ENCODE peak calls at places on chromosomes 16 and 17, in five cellular contexts. One of them, this sample, is unnamed. For H3K4me1 and H3K9me3, the result is how much of the 10 kb centered on the place peaks cover.

GRCh38 chr16:84511821-84512220 is 7.4 kb upstream of the MEAK7 start:
- DNase-seq in cardiac muscle cell: no peak
- DNase-seq in ovary: peak
- DNase-seq in CD8-positive, alpha-beta memory T cell: no peak
- DNase-seq in heart left ventricle: no peak
- DNase-seq in this sample: no peak

GRCh38 chr17:8444506-8444905 is 8.8 kb downstream of the NDEL1 start:
- DNase-seq in ovary: no peak
- DNase-seq in CD8-positive, alpha-beta memory T cell: no peak
- DNase-seq in cardiac muscle cell: no peak
- DNase-seq in heart left ventricle: no peak
- DNase-seq in this sample: no peak

GRCh38 chr17:80812362-80813088 is 179.1 kb upstream of the CHMP6 start:
- DNase-seq in ovary: no peak
- DNase-seq in heart left ventricle: no peak
- DNase-seq in cardiac muscle cell: no peak
- DNase-seq in CD8-positive, alpha-beta memory T cell: no peak
- DNase-seq in this sample: no peak

GRCh38 chr16:10971560-10971961 is 27.2 kb downstream of the CLEC16A start:
- DNase-seq in heart left ventricle: peak
- DNase-seq in ovary: peak
- DNase-seq in CD8-positive, alpha-beta memory T cell: peak
- DNase-seq in cardiac muscle cell: peak
- DNase-seq in this sample: no peak

GRCh38 chr16:23155445-23156049 is 6.3 kb upstream of the USP31 start:
- DNase-seq in ovary: no peak
- DNase-seq in cardiac muscle cell: peak
- DNase-seq in CD8-positive, alpha-beta memory T cell: no peak
- DNase-seq in heart left ventricle: no peak
- DNase-seq in this sample: peak

GRCh38 chr17:43212641-43213490 is 1.2 kb downstream of the TMEM106A start:
- DNase-seq in heart left ventricle: no peak
- DNase-seq in cardiac muscle cell: no peak
- DNase-seq in CD8-positive, alpha-beta memory T cell: no peak
- DNase-seq in ovary: no peak
- DNase-seq in this sample: no peak

GRCh38 chr17:50627782-50628601 is 6.7 kb upstream of the ABCC3 start:
- DNase-seq in CD8-positive, alpha-beta memory T cell: no peak
- DNase-seq in heart left ventricle: no peak
- DNase-seq in ovary: peak
- DNase-seq in cardiac muscle cell: peak
- DNase-seq in this sample: peak

GRCh38 chr16:81995651-81996050 is 15.6 kb downstream of the SDR42E1 start:
- DNase-seq in heart left ventricle: no peak
- DNase-seq in CD8-positive, alpha-beta memory T cell: no peak
- DNase-seq in cardiac muscle cell: no peak
- DNase-seq in ovary: no peak
- DNase-seq in this sample: no peak

GRCh38 chr16:81608515-81609209 is 164.1 kb downstream of the CMIP start:
- DNase-seq in CD8-positive, alpha-beta memory T cell: no peak
- DNase-seq in heart left ventricle: no peak
- DNase-seq in cardiac muscle cell: peak
- DNase-seq in ovary: no peak
- DNase-seq in this sample: no peak

GRCh38 chr16:65579050-65579449 is 457.2 kb upstream of the CDH11 start:
- DNase-seq in ovary: no peak
- DNase-seq in cardiac muscle cell: no peak
- DNase-seq in heart left ventricle: no peak
- DNase-seq in CD8-positive, alpha-beta memory T cell: no peak
- DNase-seq in this sample: no peak

GRCh38 chr16:70694517-70695218 is 8.8 kb upstream of the MTSS2 start:
- DNase-seq in ovary: peak
- DNase-seq in cardiac muscle cell: no peak
- DNase-seq in CD8-positive, alpha-beta memory T cell: no peak
- DNase-seq in heart left ventricle: no peak
- DNase-seq in this sample: no peak

GRCh38 chr16:11253009-11253994 is 2.7 kb downstream of the SOCS1 start:
- DNase-seq in cardiac muscle cell: no peak
- DNase-seq in heart left ventricle: no peak
- DNase-seq in CD8-positive, alpha-beta memory T cell: peak
- DNase-seq in ovary: no peak
- DNase-seq in this sample: no peak

GRCh38 chr17:76714822-76715461 is 4.2 kb upstream of the MXRA7 start:
- DNase-seq in ovary: peak
- DNase-seq in cardiac muscle cell: peak
- DNase-seq in heart left ventricle: peak
- DNase-seq in CD8-positive, alpha-beta memory T cell: peak
- DNase-seq in this sample: peak

GRCh38 chr16:80027007-80027965 is 426.7 kb upstream of the MAF start:
- DNase-seq in heart left ventricle: peak
- DNase-seq in cardiac muscle cell: peak
- DNase-seq in ovary: no peak
- DNase-seq in CD8-positive, alpha-beta memory T cell: peak
- DNase-seq in this sample: peak

GRCh38 chr17:51487947-51488346 is 227.6 kb downstream of the UTP18 start:
- DNase-seq in CD8-positive, alpha-beta memory T cell: no peak
- DNase-seq in ovary: no peak
- DNase-seq in heart left ventricle: no peak
- DNase-seq in cardiac muscle cell: no peak
- DNase-seq in this sample: no peak

GRCh38 chr16:55944377-55944802 is 69.2 kb upstream of the CES5A start:
- DNase-seq in heart left ventricle: peak
- DNase-seq in ovary: peak
- DNase-seq in CD8-positive, alpha-beta memory T cell: peak
- DNase-seq in cardiac muscle cell: peak
- DNase-seq in this sample: peak

GRCh38 chr16:4032768-4033167 is 83.5 kb downstream of the ADCY9 start:
- DNase-seq in ovary: no peak
- DNase-seq in CD8-positive, alpha-beta memory T cell: peak
- DNase-seq in heart left ventricle: no peak
- DNase-seq in cardiac muscle cell: peak
- DNase-seq in this sample: peak

GRCh38 chr17:33964344-33964979 is 290.6 kb upstream of the CCL2 start:
- DNase-seq in heart left ventricle: no peak
- DNase-seq in CD8-positive, alpha-beta memory T cell: peak
- DNase-seq in cardiac muscle cell: no peak
- DNase-seq in ovary: no peak
- DNase-seq in this sample: no peak

GRCh38 chr17:62704381-62704971 is 77.0 kb downstream of the MRC2 start:
- DNase-seq in CD8-positive, alpha-beta memory T cell: no peak
- DNase-seq in cardiac muscle cell: peak
- DNase-seq in ovary: peak
- DNase-seq in heart left ventricle: peak
- DNase-seq in this sample: peak

GRCh38 chr16:66359012-66359411 is 7.5 kb upstream of the CDH5 start:
- DNase-seq in cardiac muscle cell: peak
- DNase-seq in ovary: no peak
- DNase-seq in heart left ventricle: no peak
- DNase-seq in CD8-positive, alpha-beta memory T cell: no peak
- DNase-seq in this sample: no peak

GRCh38 chr17:55717898-55718735 is 4.5 kb downstream of the TMEM100 start:
- DNase-seq in CD8-positive, alpha-beta memory T cell: peak
- DNase-seq in ovary: peak
- DNase-seq in cardiac muscle cell: peak
- DNase-seq in heart left ventricle: peak
- DNase-seq in this sample: peak

GRCh38 chr17:51948128-51948527 is 210.4 kb downstream of the CA10 start:
- DNase-seq in heart left ventricle: no peak
- DNase-seq in CD8-positive, alpha-beta memory T cell: no peak
- DNase-seq in cardiac muscle cell: no peak
- DNase-seq in ovary: no peak
- DNase-seq in this sample: no peak

GRCh38 chr17:19978206-19978802 is 676 bp upstream of the AKAP10 start:
- DNase-seq in ovary: no peak
- DNase-seq in heart left ventricle: no peak
- DNase-seq in CD8-positive, alpha-beta memory T cell: no peak
- DNase-seq in cardiac muscle cell: no peak
- DNase-seq in this sample: no peak

GRCh38 chr17:42124256-42124655 is 1.7 kb downstream of the HSPB9 start:
- DNase-seq in heart left ventricle: no peak
- DNase-seq in ovary: no peak
- DNase-seq in CD8-positive, alpha-beta memory T cell: no peak
- DNase-seq in cardiac muscle cell: no peak
- DNase-seq in this sample: no peak

GRCh38 chr17:41521574-41522261 is 3.0 kb upstream of the KRT15 start:
- DNase-seq in cardiac muscle cell: peak
- DNase-seq in heart left ventricle: no peak
- DNase-seq in ovary: no peak
- DNase-seq in CD8-positive, alpha-beta memory T cell: no peak
- DNase-seq in this sample: peak

GRCh38 chr17:14427914-14428639 is 127.2 kb downstream of the HS3ST3B1 start:
- DNase-seq in heart left ventricle: no peak
- DNase-seq in ovary: no peak
- DNase-seq in CD8-positive, alpha-beta memory T cell: peak
- DNase-seq in cardiac muscle cell: no peak
- DNase-seq in this sample: no peak
- H3K4me1 ChIP-seq in heart left ventricle: under half
- H3K4me1 ChIP-seq in ovary: under half
- H3K4me1 ChIP-seq in CD8-positive, alpha-beta memory T cell: half or more
- H3K4me1 ChIP-seq in cardiac muscle cell: under half
- H3K4me1 ChIP-seq in this sample: under half

DNA sequence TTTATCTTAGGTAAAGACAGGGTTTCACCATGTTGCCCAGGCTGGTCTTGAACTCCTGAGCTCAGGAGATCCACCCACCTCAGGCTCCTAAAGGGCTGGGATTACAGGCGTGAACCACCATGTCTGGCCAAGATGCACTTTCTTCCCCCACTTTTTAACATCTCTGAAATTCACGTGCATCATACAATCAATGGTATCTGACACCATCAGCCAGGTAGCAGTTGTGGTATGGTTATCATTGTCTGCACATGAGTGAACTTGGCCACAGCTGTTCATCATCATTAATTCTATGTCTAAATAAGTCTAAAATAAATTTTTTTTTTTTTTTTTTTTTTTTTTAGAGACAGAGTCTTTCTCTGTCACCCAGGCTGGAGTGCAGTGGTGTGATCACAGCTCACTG is 34.2 kb upstream of the MYLK3 start:
- DNase-seq in cardiac muscle cell: no peak
- DNase-seq in CD8-positive, alpha-beta memory T cell: no peak
- DNase-seq in heart left ventricle: no peak
- DNase-seq in ovary: no peak
- DNase-seq in this sample: no peak
- H3K9me3 ChIP-seq in cardiac muscle cell: under half
- H3K9me3 ChIP-seq in CD8-positive, alpha-beta memory T cell: under half
- H3K9me3 ChIP-seq in heart left ventricle: under half
- H3K9me3 ChIP-seq in ovary: under half
- H3K9me3 ChIP-seq in this sample: under half

DNA sequence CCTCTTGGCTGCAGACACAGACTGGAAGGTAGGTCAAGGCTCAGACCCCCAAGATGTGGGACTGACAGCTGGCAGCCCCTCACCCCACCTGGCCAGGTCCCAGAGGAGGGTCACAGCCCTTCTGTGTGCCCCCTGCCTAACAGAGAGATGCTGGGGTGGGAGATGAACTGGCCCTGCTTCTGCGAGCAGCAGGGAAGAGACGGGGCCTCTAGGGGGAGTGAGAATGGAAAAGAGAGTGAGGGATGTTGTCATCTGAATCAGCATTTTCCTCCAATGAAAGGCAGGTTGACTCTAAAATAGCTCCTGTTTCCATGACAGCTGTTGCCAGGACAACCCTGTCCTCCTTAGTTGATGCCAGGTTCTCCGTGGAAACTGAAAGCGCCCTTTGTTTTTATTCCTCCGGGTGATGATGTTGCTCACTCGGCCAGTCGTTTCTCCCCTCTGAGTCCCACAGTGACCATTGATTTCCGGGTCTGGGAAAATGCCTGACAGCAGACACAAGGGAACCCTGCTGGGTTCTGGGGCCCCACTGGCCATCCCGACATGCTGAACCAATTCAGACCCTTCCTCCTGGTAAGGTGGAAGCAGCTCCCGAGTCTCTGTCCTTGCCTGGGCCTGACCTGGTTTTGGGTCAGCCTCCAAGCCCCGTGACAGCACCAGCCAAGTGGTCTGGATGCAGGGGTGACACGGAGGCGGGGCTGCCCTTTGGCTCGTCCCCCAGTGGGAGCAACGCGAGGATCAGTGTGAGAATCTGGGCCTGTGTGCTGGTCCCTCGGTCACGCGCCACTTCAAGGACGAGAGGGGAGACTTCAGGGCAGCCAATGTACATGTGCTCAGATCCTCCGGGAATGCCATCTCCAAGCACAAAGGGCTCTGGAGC is 4.7 kb upstream of the NDRG4 start:
- DNase-seq in cardiac muscle cell: peak
- DNase-seq in CD8-positive, alpha-beta memory T cell: peak
- DNase-seq in ovary: peak
- DNase-seq in heart left ventricle: peak
- DNase-seq in this sample: peak
- H3K4me1 ChIP-seq in cardiac muscle cell: under half
- H3K4me1 ChIP-seq in CD8-positive, alpha-beta memory T cell: under half
- H3K4me1 ChIP-seq in ovary: under half
- H3K4me1 ChIP-seq in heart left ventricle: under half
- H3K4me1 ChIP-seq in this sample: under half

GRCh38 chr16:72313903-72314302 is 141.9 kb upstream of the PMFBP1 start:
- DNase-seq in CD8-positive, alpha-beta memory T cell: no peak
- DNase-seq in ovary: no peak
- DNase-seq in cardiac muscle cell: no peak
- DNase-seq in heart left ventricle: no peak
- DNase-seq in this sample: no peak
- H3K9me3 ChIP-seq in CD8-positive, alpha-beta memory T cell: under half
- H3K9me3 ChIP-seq in ovary: under half
- H3K9me3 ChIP-seq in cardiac muscle cell: under half
- H3K9me3 ChIP-seq in heart left ventricle: under half
- H3K9me3 ChIP-seq in this sample: under half

GRCh38 chr16:8850279-8850885 is 18.4 kb downstream of the CARHSP1 start:
- DNase-seq in cardiac muscle cell: peak
- DNase-seq in heart left ventricle: peak
- DNase-seq in CD8-positive, alpha-beta memory T cell: no peak
- DNase-seq in ovary: no peak
- DNase-seq in this sample: no peak
- H3K4me1 ChIP-seq in cardiac muscle cell: under half
- H3K4me1 ChIP-seq in heart left ventricle: under half
- H3K4me1 ChIP-seq in CD8-positive, alpha-beta memory T cell: under half
- H3K4me1 ChIP-seq in ovary: under half
- H3K4me1 ChIP-seq in this sample: under half